ENCODE peak calls at places on chromosome 9, in seven cellular contexts. C, T, Q, V, Z, U and O are unnamed samples.

GRCh38 chr9:123548749-123549545 is 192.9 kb downstream of the CRB2 start:
- DNase-seq in Z (no peak), U (no peak), C (no peak), V (no peak), Q (no peak), T (peak; percentile 40), O (no peak)

GRCh38 chr9:18384066-18384465 is 89.9 kb upstream of the ADAMTSL1 start:
- DNase-seq in Q (no peak), T (peak; percentile 17), C (no peak), U (no peak), Z (no peak), V (no peak), O (no peak)

GRCh38 chr9:114960276-114960675 is 29.9 kb upstream of the TNFSF8 start:
- DNase-seq in C (no peak), Q (no peak), T (no peak), Z (no peak), V (no peak), U (no peak), O (no peak)

GRCh38 chr9:33374634-33375237 is 27.6 kb downstream of the AQP7 start:
- DNase-seq in C (peak; percentile 91), T (peak; percentile 88), V (peak; percentile 94), U (peak; percentile 62), Q (no peak), Z (peak; percentile 79), O (peak; percentile 39)

GRCh38 chr9:6414291-6414690 is 1.3 kb downstream of the UHRF2 start:
- DNase-seq in Z (peak; percentile 37), T (no peak), U (no peak), C (peak; percentile 39), Q (no peak), V (no peak), O (peak; percentile 67)

GRCh38 chr9:36625006-36625600 is 52.4 kb downstream of the MELK start:
- DNase-seq in C (peak; percentile 19), V (no peak), Q (peak; percentile 20), Z (peak; percentile 47), T (peak; percentile 89), U (peak; percentile 44), O (peak; percentile 80)

GRCh38 chr9:35813434-35814105 is 1.3 kb downstream of the HINT2 start:
- DNase-seq in V (peak; percentile 85), U (no peak), C (peak; percentile 56), T (no peak), Z (peak; percentile 46), Q (no peak), O (no peak)

GRCh38 chr9:79264511-79265448 is 307.0 kb upstream of the TLE4 start:
- DNase-seq in Z (no peak), U (no peak), T (no peak), Q (no peak), C (no peak), V (no peak), O (no peak)

GRCh38 chr9:19161257-19162025 is 34.1 kb upstream of the PLIN2 start:
- DNase-seq in Z (peak; percentile 95), V (peak; percentile 15), Q (no peak), C (peak; percentile 87), U (no peak), T (peak; percentile 93), O (peak; percentile 94)

GRCh38 chr9:75438716-75439115 is 350.4 kb downstream of the OSTF1 start:
- DNase-seq in T (no peak), U (no peak), C (no peak), Z (no peak), V (no peak), Q (no peak), O (no peak)

GRCh38 chr9:88989961-88990570 is 1.2 kb upstream of the S1PR3 start:
- DNase-seq in Z (no peak), C (no peak), V (peak; percentile 76), Q (no peak), T (no peak), U (no peak), O (no peak)

DNA sequence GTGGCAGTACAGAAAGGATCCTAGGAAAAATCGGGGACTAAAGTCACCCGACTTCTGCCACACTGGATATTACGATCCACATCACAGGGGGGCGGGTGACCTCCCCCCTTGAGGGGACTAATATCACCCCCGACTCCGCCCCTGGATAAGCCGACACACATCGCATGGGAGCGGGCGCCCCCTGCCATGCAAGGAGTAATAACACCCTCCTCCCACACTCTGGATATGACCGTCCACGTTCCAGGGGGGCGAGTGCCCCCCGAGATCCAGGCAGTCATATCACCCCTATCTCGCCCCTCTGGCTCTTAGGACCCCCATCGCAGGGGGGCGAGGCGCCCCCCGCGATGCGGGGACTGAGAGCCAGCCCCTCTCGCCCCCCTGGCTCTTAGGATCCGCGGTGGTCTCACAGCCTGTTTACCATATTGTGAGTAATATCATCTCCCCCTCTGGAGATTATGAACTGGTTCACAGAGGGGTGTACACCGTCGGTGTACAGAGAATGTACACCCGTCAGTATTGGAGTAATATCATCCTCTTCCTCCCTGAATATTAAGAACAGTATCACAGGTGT is 423.0 kb downstream of the DIRAS2 start:
- DNase-seq in V (peak; percentile 75), C (peak; percentile 50), U (no peak), Q (peak; percentile 20), Z (peak; percentile 3), T (peak; percentile 23), O (no peak)
- TF ChIP-seq CTCF in V (peak; percentile 79), C (peak; percentile 52), U (no peak), Q (peak; percentile 51), Z (no peak), T (peak; percentile 8), O (no peak)

DNA sequence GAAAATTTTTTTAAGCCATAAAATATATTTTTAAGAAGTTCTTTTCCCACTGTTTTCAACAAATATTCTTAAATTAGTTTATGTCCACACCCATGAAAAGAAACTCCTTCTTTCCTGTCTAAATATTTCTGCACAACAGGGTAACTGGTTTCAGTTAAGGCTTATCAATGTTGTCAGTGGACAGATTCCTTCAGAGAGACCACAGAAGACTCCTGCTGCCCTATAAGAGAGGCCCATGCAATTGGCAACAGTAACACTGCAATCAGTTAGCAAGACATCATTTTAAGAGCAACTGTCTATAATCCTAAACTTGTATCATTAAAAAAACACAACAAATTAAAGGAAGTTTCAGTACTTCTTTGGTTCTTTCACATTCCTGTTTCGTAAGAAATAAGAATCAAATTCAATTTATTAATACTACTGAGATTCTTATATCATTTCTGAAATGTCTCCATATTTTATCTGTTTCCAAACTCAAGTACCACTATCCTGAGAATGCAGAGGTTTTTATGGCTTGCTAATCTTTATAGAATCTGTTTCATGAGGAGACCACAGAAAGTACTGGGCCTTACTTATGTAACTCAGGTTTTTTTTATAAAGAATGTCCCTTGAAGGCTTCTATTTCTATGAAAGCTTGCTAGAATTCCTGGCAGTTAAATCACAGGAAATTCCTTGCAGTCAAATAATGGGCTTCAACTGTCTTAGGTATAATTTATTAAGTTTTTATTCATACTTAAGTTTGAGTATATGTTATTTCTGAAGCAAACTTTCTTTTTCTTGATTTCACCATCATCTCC is 240.2 kb downstream of the RFX3 start:
- DNase-seq in U (no peak), Q (no peak), T (no peak), C (no peak), V (no peak), Z (no peak), O (peak; percentile 71)
- H3K4me3 ChIP-seq in U (no peak overlapping the region), Q (no peak overlapping the region), T (no peak overlapping the region), C (no peak overlapping the region), V (no peak overlapping the region), Z (no peak overlapping the region), O (no peak overlapping the region)

GRCh38 chr9:25353783-25354182 is 324.5 kb downstream of the TUSC1 start:
- DNase-seq in V (no peak), T (no peak), Q (no peak), Z (no peak), C (no peak), U (no peak), O (no peak)

GRCh38 chr9:25350011-25350410 is 328.2 kb downstream of the TUSC1 start:
- DNase-seq in U (no peak), C (no peak), Q (no peak), V (no peak), Z (peak; percentile 31), T (no peak), O (no peak)
- TF ChIP-seq CTCF in U (no peak), C (peak; percentile 6), Q (no peak), V (no peak), Z (peak; percentile 56), T (no peak), O (no peak)

GRCh38 chr9:128550770-128551651 is 1.4 kb upstream of the SPTAN1 start:
- DNase-seq in C (peak; percentile 16), V (peak; percentile 49), Q (peak; percentile 41), U (peak; percentile 23), T (no peak), Z (no peak), O (peak; percentile 57)

GRCh38 chr9:128548876-128549275 is 3.5 kb upstream of the SPTAN1 start:
- DNase-seq in V (no peak), C (no peak), U (no peak), T (no peak), Q (no peak), Z (no peak), O (no peak)

GRCh38 chr9:128551652-128552152 is 685 bp upstream of the SPTAN1 start:
- DNase-seq in U (no peak), C (peak; percentile 6), V (no peak), Q (no peak), Z (peak; percentile 73), T (peak; percentile 88), O (no peak)

GRCh38 chr9:128552153-128552743 is at the start of gene SPTAN1:
- DNase-seq in T (peak; percentile 86), V (peak; percentile 97), Q (peak; percentile 94), Z (peak; percentile 85), U (peak; percentile 92), C (peak; percentile 96), O (peak; percentile 79)

GRCh38 chr9:128550226-128550625 is 2.2 kb upstream of the SPTAN1 start:
- DNase-seq in T (no peak), Z (no peak), Q (no peak), U (no peak), C (no peak), V (no peak), O (no peak)
- H3K4me3 ChIP-seq in T (no peak overlapping the region), Z (no peak overlapping the region), Q (no peak overlapping the region), U (no peak overlapping the region), C (no peak overlapping the region), V (no peak overlapping the region), O (no peak overlapping the region)

DNA sequence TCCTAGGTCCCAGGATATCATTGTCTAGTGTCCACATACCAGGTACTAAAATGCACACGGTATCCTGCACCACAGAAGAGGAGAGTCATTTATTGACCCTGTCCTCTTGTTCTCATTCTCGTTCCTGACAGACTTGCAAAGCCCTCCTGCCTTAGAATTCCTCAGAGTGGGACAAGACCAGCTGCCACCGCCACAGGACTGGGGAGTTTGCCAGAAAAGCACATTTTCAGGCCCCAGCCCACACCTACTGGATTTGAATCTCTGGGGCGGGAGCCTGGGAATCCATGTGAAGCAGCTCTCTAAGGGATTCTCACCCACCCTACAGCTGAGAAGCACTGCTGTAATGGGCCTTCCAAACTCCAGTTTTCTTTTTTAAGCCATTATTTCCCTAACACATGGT is 68.0 kb upstream of the FANCC start:
- DNase-seq in V (no peak), Z (no peak), T (no peak), C (no peak), U (no peak), Q (no peak), O (no peak)
- TF ChIP-seq CTCF in V (no peak), Z (no peak), T (no peak), C (no peak), U (no peak), Q (no peak), O (no peak)